ENCODE peak calls at places on chromosomes 13 and 19, in ten cellular contexts. X is kidney glomerular epithelial cell; H is Calu3; B is uterus; S is dermis blood vessel endothelial cell; J is non-pigmented ciliary epithelial cell; P is amniotic stem cell; T is activated CD4-positive, alpha-beta T cell treated with anti-CD3 and anti-CD28 coated beads, Interleukin-2, amount 10 ng/mL, durations not matched to agents 24 days and 14 days; I is fibroblast of the conjunctiva; F is hepatocyte. Z is an unnamed sample.

GRCh38 chr19:52943884-52944643 is 18.6 kb downstream of the ZNF816 start:
- DNase-seq in X (no peak), H (no peak), B (no peak), S (no peak), J (no peak), P (no peak), T (no peak), I (no peak), F (no peak), Z (peak)

GRCh38 chr13:37383066-37383465 is 215.5 kb downstream of the POSTN start:
- DNase-seq in X (no peak), H (no peak), B (no peak), S (no peak), J (no peak), P (no peak), T (peak), I (no peak), F (no peak), Z (no peak)

GRCh38 chr19:36838784-36839324 is 667 bp upstream of the ZNF790 start:
- DNase-seq in X (no peak), H (no peak), B (no peak), S (no peak), J (no peak), P (no peak), T (no peak), I (no peak), F (no peak), Z (no peak)

GRCh38 chr13:29758591-29759114 is 91.8 kb downstream of the UBL3 start:
- DNase-seq in X (no peak), H (peak), B (no peak), S (no peak), J (no peak), P (no peak), T (peak), I (no peak), F (no peak), Z (no peak)

GRCh38 chr19:1205114-1206062 is at the start of gene STK11:
- DNase-seq in X (peak), H (peak), B (peak), S (peak), J (peak), P (peak), T (peak), I (peak), F (peak), Z (peak)

GRCh38 chr19:1150333-1151036 is 23.6 kb downstream of the SBNO2 start:
- DNase-seq in X (no peak), H (no peak), B (no peak), S (no peak), J (no peak), P (no peak), T (no peak), I (no peak), F (no peak), Z (no peak)

GRCh38 chr13:109312399-109312798 is 474.0 kb downstream of the IRS2 start:
- DNase-seq in X (no peak), H (no peak), B (no peak), S (no peak), J (no peak), P (no peak), T (no peak), I (no peak), F (no peak), Z (no peak)

GRCh38 chr19:50717891-50718254 is 1.7 kb downstream of the SHANK1 start:
- DNase-seq in X (no peak), H (no peak), B (no peak), S (no peak), J (no peak), P (no peak), T (no peak), I (no peak), F (no peak), Z (no peak)

GRCh38 chr19:42253245-42254082 is 1.5 kb downstream of the ERF start:
- DNase-seq in X (no peak), H (peak), B (peak), S (peak), J (no peak), P (no peak), T (peak), I (no peak), F (peak), Z (peak)

GRCh38 chr13:22103628-22104027 is 432.8 kb downstream of the FGF9 start:
- DNase-seq in X (peak), H (no peak), B (no peak), S (no peak), J (no peak), P (no peak), T (no peak), I (no peak), F (no peak), Z (peak)

GRCh38 chr19:13008926-13009787 is 13.9 kb downstream of the NFIX start:
- DNase-seq in X (no peak), H (no peak), B (peak), S (no peak), J (no peak), P (no peak), T (no peak), I (no peak), F (no peak), Z (peak)

GRCh38 chr19:48737360-48737998 is 2.9 kb downstream of the RASIP1 start:
- DNase-seq in X (no peak), H (no peak), B (no peak), S (peak), J (no peak), P (no peak), T (peak), I (no peak), F (no peak), Z (no peak)

GRCh38 chr13:32195713-32196112 is 119.5 kb downstream of the ZAR1L start:
- DNase-seq in X (no peak), H (no peak), B (no peak), S (no peak), J (no peak), P (no peak), T (no peak), I (no peak), F (no peak), Z (no peak)

GRCh38 chr19:19460761-19461265 is 54.5 kb downstream of the TSSK6 start:
- DNase-seq in X (no peak), H (no peak), B (no peak), S (peak), J (no peak), P (no peak), T (peak), I (no peak), F (no peak), Z (no peak)

GRCh38 chr13:109779876-109780516 is 6.4 kb downstream of the IRS2 start:
- DNase-seq in X (no peak), H (no peak), B (no peak), S (no peak), J (no peak), P (no peak), T (peak), I (no peak), F (no peak), Z (no peak)

Z was measured in kidney tubule cell.